ENCODE peak calls at places on chromosomes 1 and 21, in nine cellular contexts. Z, I, A, M, B, K, V, D and G are unnamed samples.

GRCh38 chr1:167033646-167034045 is 44.6 kb downstream of the MAEL start:
- DNase-seq in Z (no peak), I (no peak), A (no peak), M (no peak), B (no peak), K (no peak), V (no peak), D (no peak), G (no peak)

GRCh38 chr1:41381691-41382530 is 20.7 kb downstream of the FOXO6 start:
- DNase-seq in Z (no peak), I (peak), A (no peak), M (no peak), B (peak), K (peak), V (no peak), D (no peak), G (no peak)

GRCh38 chr1:199759268-199759724 is 268.2 kb upstream of the NR5A2 start:
- DNase-seq in Z (no peak), I (no peak), A (no peak), M (no peak), B (peak), K (no peak), V (no peak), D (no peak), G (no peak)

GRCh38 chr1:151158751-151159251 is 2.4 kb downstream of the TNFAIP8L2 start:
- DNase-seq in Z (no peak), I (no peak), A (no peak), M (no peak), B (no peak), K (no peak), V (no peak), D (no peak), G (no peak)

GRCh38 chr1:45348020-45348419 is 7.8 kb upstream of the MUTYH start:
- DNase-seq in Z (no peak), I (no peak), A (no peak), M (no peak), B (no peak), K (no peak), V (no peak), D (no peak), G (no peak)

GRCh38 chr1:155834296-155834926 is 22.6 kb downstream of the GON4L start:
- DNase-seq in Z (no peak), I (no peak), A (no peak), M (no peak), B (peak), K (peak), V (no peak), D (no peak), G (peak)

GRCh38 chr21:32007461-32007860 is 134.6 kb downstream of the HUNK start:
- DNase-seq in Z (no peak), I (no peak), A (no peak), M (no peak), B (peak), K (no peak), V (no peak), D (no peak), G (no peak)

GRCh38 chr1:68128157-68128556 is 77.7 kb upstream of the DIRAS3 start:
- DNase-seq in Z (no peak), I (no peak), A (no peak), M (no peak), B (peak), K (no peak), V (no peak), D (no peak), G (peak)

GRCh38 chr1:206935491-206936067 is 10.7 kb downstream of the PIGR start:
- DNase-seq in Z (peak), I (no peak), A (peak), M (peak), B (peak), K (peak), V (no peak), D (peak), G (peak)

GRCh38 chr21:41254090-41254700 is 62.4 kb upstream of the FAM3B start:
- DNase-seq in Z (no peak), I (no peak), A (no peak), M (no peak), B (peak), K (no peak), V (no peak), D (no peak), G (no peak)

GRCh38 chr1:84436907-84437667 is 38.8 kb downstream of the DNASE2B start:
- DNase-seq in Z (no peak), I (no peak), A (no peak), M (no peak), B (no peak), K (no peak), V (no peak), D (no peak), G (no peak)

GRCh38 chr1:173996995-173997394 is 25.2 kb downstream of the RC3H1 start:
- DNase-seq in Z (no peak), I (no peak), A (no peak), M (no peak), B (no peak), K (no peak), V (no peak), D (no peak), G (no peak)

GRCh38 chr1:201353186-201353940 is 24.1 kb downstream of the TNNT2 start:
- DNase-seq in Z (no peak), I (no peak), A (no peak), M (no peak), B (no peak), K (no peak), V (no peak), D (no peak), G (no peak)

GRCh38 chr1:202710070-202711025 is at the start of gene SYT2:
- DNase-seq in Z (no peak), I (peak), A (peak), M (no peak), B (no peak), K (peak), V (peak), D (no peak), G (peak)

GRCh38 chr1:87111659-87112339 is 197.4 kb downstream of the HS2ST1 start:
- DNase-seq in Z (no peak), I (no peak), A (no peak), M (no peak), B (no peak), K (no peak), V (no peak), D (no peak), G (no peak)

GRCh38 chr1:225852413-225853119 is 29.6 kb downstream of the TMEM63A start:
- DNase-seq in Z (no peak), I (no peak), A (no peak), M (no peak), B (no peak), K (no peak), V (no peak), D (no peak), G (no peak)

GRCh38 chr1:10510520-10511493 is 36.1 kb downstream of the PEX14 start:
- DNase-seq in Z (peak), I (no peak), A (no peak), M (no peak), B (peak), K (no peak), V (peak), D (peak), G (no peak)